ENCODE peak calls at places on chromosomes 5 and 9, in five cellular contexts. L, I, D, H and R are unnamed samples.

GRCh38 chr9:94625835-94626234 is 13.5 kb downstream of the FBP1 start:
- DNase-seq in D (no peak), L (no peak), H (no peak), I (no peak), R (no peak)

GRCh38 chr5:181099453-181100086 is 31.4 kb downstream of the OR2V1 start:
- DNase-seq in D (no peak), L (no peak), H (no peak), I (peak; percentile 50), R (no peak)

GRCh38 chr9:113427629-113428028 is 17.1 kb downstream of the C9orf43 start:
- DNase-seq in I (no peak), D (no peak), L (no peak), H (no peak), R (no peak)

GRCh38 chr9:16012621-16013020 is 459.8 kb downstream of the CCDC171 start:
- DNase-seq in L (no peak), I (no peak), D (no peak), H (no peak), R (no peak)

GRCh38 chr5:141771031-141771430 is 89.0 kb upstream of the ARAP3 start:
- DNase-seq in L (no peak), H (no peak), I (no peak), D (no peak), R (no peak)

GRCh38 chr9:20593131-20593530 is 29.2 kb downstream of the MLLT3 start:
- DNase-seq in H (no peak), D (no peak), L (no peak), I (no peak), R (no peak)

GRCh38 chr5:10482791-10483530 is 41.3 kb downstream of the ROPN1L start:
- DNase-seq in D (no peak), L (no peak), I (no peak), H (no peak), R (no peak)

GRCh38 chr5:58717303-58718012 is 134.6 kb downstream of the RAB3C start:
- DNase-seq in D (no peak), H (no peak), L (no peak), I (no peak), R (no peak)

GRCh38 chr5:74538206-74538661 is 102.3 kb downstream of the ENC1 start:
- DNase-seq in H (peak; percentile 78), I (peak; percentile 76), D (peak; percentile 48), L (peak; percentile 74), R (no peak)

GRCh38 chr5:123487298-123487697 is 24.7 kb upstream of the CSNK1G3 start:
- DNase-seq in L (no peak), H (no peak), I (no peak), D (no peak), R (no peak)

GRCh38 chr5:56693220-56693579 is 122.1 kb upstream of the MAP3K1 start:
- DNase-seq in L (no peak), D (no peak), H (no peak), I (no peak), R (no peak)

GRCh38 chr5:115842089-115842881 is 550 bp downstream of the AP3S1 start:
- DNase-seq in H (no peak), I (no peak), L (peak; percentile 75), D (no peak), R (peak; percentile 19)

GRCh38 chr9:132794730-132795380 is 83.2 kb downstream of the AK8 start:
- DNase-seq in D (no peak), L (no peak), H (no peak), I (no peak), R (no peak)

GRCh38 chr5:9658726-9659125 is 28.6 kb upstream of the TAS2R1 start:
- DNase-seq in I (no peak), L (no peak), H (no peak), D (no peak), R (no peak)

GRCh38 chr5:14497276-14497675 is 84.3 kb upstream of the OTULINL start:
- DNase-seq in L (no peak), H (no peak), I (no peak), D (no peak), R (no peak)

GRCh38 chr5:142637871-142638270 is 48.0 kb downstream of the FGF1 start:
- DNase-seq in D (no peak), L (no peak), H (no peak), I (no peak), R (no peak)

GRCh38 chr5:17817946-17818345 is 183.7 kb downstream of the TAF11L14 start:
- DNase-seq in D (no peak), L (no peak), I (no peak), H (no peak), R (no peak)

GRCh38 chr5:179732918-179733763 is 519 bp downstream of the MAML1 start:
- DNase-seq in I (peak; percentile 74), D (peak; percentile 55), H (peak; percentile 72), L (peak; percentile 27), R (no peak)

GRCh38 chr9:112744177-112744576 is 6.4 kb upstream of the SNX30 start:
- DNase-seq in L (no peak), D (no peak), I (no peak), H (no peak), R (no peak)

GRCh38 chr5:6435356-6435755 is 13.3 kb upstream of the UBE2QL1 start:
- DNase-seq in L (no peak), D (no peak), H (peak; percentile 63), I (no peak), R (no peak)

GRCh38 chr5:35230043-35230611 is at the start of gene PRLR:
- DNase-seq in I (peak; percentile 74), H (peak; percentile 76), D (peak; percentile 53), L (peak; percentile 49), R (no peak)

GRCh38 chr5:103111458-103111857 is 8.5 kb downstream of the GIN1 start:
- DNase-seq in D (no peak), H (no peak), I (no peak), L (no peak), R (peak; percentile 73)

GRCh38 chr5:36581070-36581469 is 25.3 kb upstream of the SLC1A3 start:
- DNase-seq in I (no peak), L (no peak), D (no peak), H (no peak), R (no peak)

GRCh38 chr5:126982195-126982594 is 48.2 kb downstream of the MARCHF3 start:
- DNase-seq in H (no peak), D (no peak), L (no peak), I (no peak), R (no peak)

GRCh38 chr5:10333154-10334006 is 20.1 kb upstream of the MARCHF6 start:
- DNase-seq in H (peak; percentile 74), I (peak; percentile 70), L (peak; percentile 49), D (no peak), R (no peak)

GRCh38 chr5:145554399-145554798 is 280.7 kb downstream of the PRELID2 start:
- DNase-seq in H (no peak), D (no peak), L (no peak), I (no peak), R (no peak)

GRCh38 chr5:79346420-79346824 is 110.5 kb downstream of the JMY start:
- DNase-seq in H (no peak), D (no peak), I (no peak), L (no peak), R (no peak)

GRCh38 chr5:154516475-154516874 is 38.4 kb upstream of the HAND1 start:
- DNase-seq in H (no peak), D (no peak), I (peak; percentile 24), L (no peak), R (no peak)
- H3K4me1 ChIP-seq in H (no peaks in the 10 kb centered on the region), D (no peaks in the 10 kb centered on the region), I (no peaks in the 10 kb centered on the region), L (no peaks in the 10 kb centered on the region), R (no peaks in the 10 kb centered on the region)

DNA sequence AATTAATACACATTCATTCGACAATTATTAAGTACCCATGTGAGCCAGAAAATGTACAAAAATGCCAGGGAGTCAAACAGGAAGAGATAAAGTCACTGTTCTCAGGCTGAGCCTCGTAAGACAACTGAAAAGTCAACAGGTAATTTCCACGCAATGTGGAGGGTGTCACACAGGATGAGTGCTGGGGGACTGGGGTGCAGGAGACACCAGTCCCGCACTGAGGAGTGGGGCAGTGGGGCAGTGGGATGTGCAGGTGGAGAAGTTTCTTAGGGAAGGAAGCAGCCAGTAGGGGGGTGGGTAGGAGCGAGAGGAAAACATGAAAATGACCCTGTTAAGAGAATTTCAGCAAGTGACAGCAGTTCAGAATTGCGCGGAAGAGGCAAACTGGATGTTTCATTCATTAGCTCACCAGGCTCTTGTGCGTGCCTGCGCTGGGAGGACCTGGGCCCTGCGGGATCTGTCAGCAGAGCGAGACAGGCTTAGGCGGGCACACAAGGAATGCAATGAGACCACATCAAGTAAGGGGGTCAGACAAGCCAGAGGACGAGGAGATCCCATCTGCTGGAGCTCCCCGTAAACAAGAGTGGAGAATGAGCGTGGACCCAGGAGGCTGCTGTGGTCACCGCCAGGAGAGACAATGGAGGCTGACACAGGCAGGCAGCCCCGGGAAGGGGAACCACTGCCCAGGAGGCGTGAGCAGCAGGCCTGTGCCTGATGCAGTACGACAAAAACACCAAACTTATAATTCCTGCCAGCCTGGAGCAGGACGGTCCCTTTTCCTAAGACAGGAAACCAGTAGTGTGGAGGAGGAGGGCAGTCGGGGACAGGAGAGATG is 21.0 kb downstream of the CAMSAP1 start:
- DNase-seq in H (no peak), L (no peak), D (no peak), I (no peak), R (no peak)
- H3K4me1 ChIP-seq in H (peaks cover 67% of the 10 kb centered on the region), L (peaks cover 32% of the 10 kb centered on the region), D (no peaks in the 10 kb centered on the region), I (peaks cover 48% of the 10 kb centered on the region), R (peaks cover 11% of the 10 kb centered on the region)

GRCh38 chr5:87392170-87392569 is 20.6 kb downstream of the CCNH start:
- DNase-seq in H (no peak), D (no peak), L (no peak), I (no peak), R (no peak)

GRCh38 chr5:87394407-87394806 is 18.3 kb downstream of the CCNH start:
- DNase-seq in H (no peak), D (no peak), I (no peak), L (no peak), R (no peak)

GRCh38 chr5:87390075-87390474 is 22.7 kb downstream of the CCNH start:
- DNase-seq in D (no peak), I (no peak), H (no peak), L (no peak), R (no peak)

GRCh38 chr5:87390576-87391199 is 22.0 kb downstream of the CCNH start:
- DNase-seq in I (no peak), H (no peak), L (no peak), D (no peak), R (no peak)

GRCh38 chr5:87393331-87393730 is 19.4 kb downstream of the CCNH start:
- DNase-seq in L (no peak), D (no peak), H (no peak), I (no peak), R (no peak)
- H3K4me1 ChIP-seq in L (no peaks in the 10 kb centered on the region), D (no peaks in the 10 kb centered on the region), H (no peaks in the 10 kb centered on the region), I (peaks cover 55% of the 10 kb centered on the region), R (no peaks in the 10 kb centered on the region)

GRCh38 chr9:125119643-125120286 is 23.6 kb downstream of the SCAI start:
- DNase-seq in I (no peak), L (no peak), H (no peak), D (no peak), R (peak; percentile 50)
- H3K4me1 ChIP-seq in I (no peaks in the 10 kb centered on the region), L (no peaks in the 10 kb centered on the region), H (peaks cover 5% of the 10 kb centered on the region), D (no peaks in the 10 kb centered on the region), R (peaks cover 22% of the 10 kb centered on the region)